ENCODE peak calls at places on chromosomes 4 and X, in five cellular contexts. S is stimulated activated CD4-positive, alpha-beta T cell treated with anti-CD3 and anti-CD28 coated beads, Interleukin-2, amount 100 ng/mL, for 24 hours; L is fibroblast of pulmonary artery; K is IMR-90; C is PC-3. P is an unnamed sample.

GRCh38 chrX:115642895-115643530 is 82.0 kb downstream of the PLS3 start:
- DNase-seq in K (peak), S (peak), L (peak), C (peak), P (peak)

GRCh38 chr4:87065016-87065415 is 130.2 kb downstream of the AFF1 start:
- DNase-seq in K (no peak), L (no peak), S (no peak), C (no peak), P (no peak)

GRCh38 chr4:602559-602942 is 22.8 kb upstream of the PDE6B start:
- DNase-seq in L (peak), S (peak), K (no peak), C (peak), P (peak)

GRCh38 chr4:7956306-7957112 is 16.8 kb upstream of the AFAP1 start:
- DNase-seq in C (peak), S (no peak), L (peak), K (peak), P (peak)

GRCh38 chr4:1400191-1400805 is 5.9 kb downstream of the NKX1-1 start:
- DNase-seq in S (no peak), C (no peak), K (no peak), L (no peak), P (no peak)

GRCh38 chrX:2699959-2700358 is 8.9 kb downstream of the CD99 start:
- DNase-seq in K (no peak), S (no peak), C (no peak), L (no peak), P (no peak)

GRCh38 chr4:1937550-1937949 is 66.4 kb downstream of the NSD2 start:
- DNase-seq in L (no peak), K (no peak), S (no peak), C (no peak), P (no peak)

GRCh38 chr4:141339386-141339785 is 118.7 kb downstream of the ZNF330 start:
- DNase-seq in S (no peak), L (no peak), C (no peak), K (no peak), P (no peak)

GRCh38 chr4:98601719-98602118 is 56.7 kb downstream of the TSPAN5 start:
- DNase-seq in L (peak), S (peak), K (no peak), C (peak), P (no peak)

GRCh38 chr4:142778908-142779307 is 67.2 kb downstream of the INPP4B start:
- DNase-seq in L (peak), C (no peak), K (peak), S (no peak), P (no peak)

GRCh38 chr4:119228406-119228805 is 15.9 kb downstream of the USP53 start:
- DNase-seq in C (no peak), K (no peak), S (no peak), L (no peak), P (no peak)

GRCh38 chrX:46254623-46255022 is 290.6 kb downstream of the ZNF674 start:
- DNase-seq in S (no peak), K (no peak), L (no peak), C (no peak), P (no peak)

GRCh38 chr4:146520894-146521542 is 722 bp downstream of the SLC10A7 start:
- DNase-seq in K (peak), L (peak), C (peak), S (peak), P (peak)

GRCh38 chr4:182337366-182337765 is 94.2 kb downstream of the TENM3 start:
- DNase-seq in K (peak), L (no peak), C (no peak), S (no peak), P (no peak)

GRCh38 chr4:184593461-184593860 is 55.8 kb downstream of the CASP3 start:
- DNase-seq in L (no peak), C (no peak), S (no peak), K (no peak), P (no peak)

GRCh38 chrX:67619253-67619652 is 75.4 kb downstream of the AR start:
- DNase-seq in K (peak), L (peak), S (no peak), C (no peak), P (no peak)

GRCh38 chr4:160319868-160320260 is 1217.0 kb downstream of the RAPGEF2 start:
- DNase-seq in K (no peak), C (peak), L (no peak), S (no peak), P (no peak)

GRCh38 chr4:48635310-48635709 is 144.8 kb downstream of the FRYL start:
- DNase-seq in S (peak), K (peak), C (peak), L (no peak), P (no peak)

GRCh38 chr4:54837576-54838140 is 179.9 kb downstream of the KIT start:
- DNase-seq in K (no peak), S (no peak), L (peak), C (no peak), P (no peak)

GRCh38 chrX:40150503-40150902 is 52.7 kb upstream of the BCOR start:
- DNase-seq in S (no peak), L (no peak), K (no peak), C (peak), P (no peak)

GRCh38 chrX:53421772-53422090 is 723 bp downstream of the SMC1A start:
- DNase-seq in K (no peak), S (no peak), C (no peak), L (no peak), P (peak)

GRCh38 chrX:78945186-78945912 is at the start of gene P2RY10:
- DNase-seq in S (no peak), C (no peak), L (no peak), K (no peak), P (no peak)

GRCh38 chrX:150361777-150362351 is 1.3 kb upstream of the MAMLD1 start:
- DNase-seq in S (peak), K (peak), L (peak), C (peak), P (no peak)

GRCh38 chrX:151505796-151506195 is 57.7 kb upstream of the PASD1 start:
- DNase-seq in L (no peak), S (peak), K (no peak), C (peak), P (peak)

GRCh38 chr4:13700196-13701140 is 72.9 kb upstream of the BOD1L1 start:
- DNase-seq in K (peak), S (no peak), C (peak), L (peak), P (no peak)